ENCODE peak calls at places on chromosomes 2 and 18, in four cellular contexts. One of them, this sample, is unnamed.
A peak's percentile ranks its signal among the peaks of the same experiment; 100 is the strongest.

GRCh38 chr18:31891566-31891965 is 51.4 kb downstream of the TRAPPC8 start:
- DNase-seq in GM13976: no peak
- DNase-seq in HFF-Myc: no peak
- DNase-seq in endothelial cell of umbilical vein: no peak
- DNase-seq in this sample: no peak

GRCh38 chr2:28543316-28544068 is 47.6 kb downstream of the PLB1 start:
- DNase-seq in GM13976: no peak
- DNase-seq in HFF-Myc: no peak
- DNase-seq in endothelial cell of umbilical vein: no peak
- DNase-seq in this sample: no peak

GRCh38 chr18:56296381-56296780 is 342.0 kb downstream of the TXNL1 start:
- DNase-seq in GM13976: no peak
- DNase-seq in HFF-Myc: no peak
- DNase-seq in endothelial cell of umbilical vein: no peak
- DNase-seq in this sample: no peak

GRCh38 chr2:43223412-43224040 is 2.9 kb downstream of the ZFP36L2 start:
- DNase-seq in GM13976: no peak
- DNase-seq in HFF-Myc: no peak
- DNase-seq in endothelial cell of umbilical vein: peak; percentile 45
- DNase-seq in this sample: no peak

GRCh38 chr2:55109219-55109891 is 59.1 kb upstream of the RTN4 start:
- DNase-seq in GM13976: no peak
- DNase-seq in HFF-Myc: no peak
- DNase-seq in endothelial cell of umbilical vein: peak; percentile 89
- DNase-seq in this sample: no peak

GRCh38 chr2:67210430-67210829 is 186.7 kb upstream of the ETAA1 start:
- DNase-seq in GM13976: no peak
- DNase-seq in HFF-Myc: no peak
- DNase-seq in endothelial cell of umbilical vein: no peak
- DNase-seq in this sample: no peak

GRCh38 chr2:54388093-54388492 is 68.0 kb upstream of the SPTBN1 start:
- DNase-seq in GM13976: no peak
- DNase-seq in HFF-Myc: no peak
- DNase-seq in endothelial cell of umbilical vein: no peak
- DNase-seq in this sample: no peak

GRCh38 chr2:179932786-179933185 is 71.4 kb upstream of the ZNF385B start:
- DNase-seq in GM13976: no peak
- DNase-seq in HFF-Myc: no peak
- DNase-seq in endothelial cell of umbilical vein: no peak
- DNase-seq in this sample: no peak

GRCh38 chr2:133674433-133675331 is 106.4 kb upstream of the NCKAP5 start:
- DNase-seq in GM13976: no peak
- DNase-seq in HFF-Myc: peak; percentile 7
- DNase-seq in endothelial cell of umbilical vein: peak; percentile 73
- DNase-seq in this sample: no peak

GRCh38 chr2:74334931-74335333 is 8.3 kb downstream of the SLC4A5 start:
- DNase-seq in GM13976: peak; percentile 60
- DNase-seq in HFF-Myc: peak; percentile 48
- DNase-seq in endothelial cell of umbilical vein: peak; percentile 70
- DNase-seq in this sample: peak; percentile 68

GRCh38 chr2:189548686-189549439 is 31.7 kb downstream of the SLC40A1 start:
- DNase-seq in GM13976: no peak
- DNase-seq in HFF-Myc: no peak
- DNase-seq in endothelial cell of umbilical vein: no peak
- DNase-seq in this sample: no peak

GRCh38 chr18:48622911-48623431 is 84.1 kb downstream of the CTIF start:
- DNase-seq in GM13976: no peak
- DNase-seq in HFF-Myc: no peak
- DNase-seq in endothelial cell of umbilical vein: no peak
- DNase-seq in this sample: no peak

GRCh38 chr2:174901075-174901474 is 104.1 kb downstream of the CHN1 start:
- DNase-seq in GM13976: no peak
- DNase-seq in HFF-Myc: peak; percentile 24
- DNase-seq in endothelial cell of umbilical vein: no peak
- DNase-seq in this sample: no peak

GRCh38 chr2:173451137-173451536 is 96.5 kb downstream of the CDCA7 start:
- DNase-seq in GM13976: no peak
- DNase-seq in HFF-Myc: no peak
- DNase-seq in endothelial cell of umbilical vein: no peak
- DNase-seq in this sample: no peak

GRCh38 chr18:37564796-37565137 is 831 bp downstream of the CELF4 start:
- DNase-seq in GM13976: peak; percentile 43
- DNase-seq in HFF-Myc: peak; percentile 5
- DNase-seq in endothelial cell of umbilical vein: peak; percentile 19
- DNase-seq in this sample: peak; percentile 32

GRCh38 chr2:72827999-72828646 is 2.3 kb upstream of the EXOC6B start:
- DNase-seq in GM13976: no peak
- DNase-seq in HFF-Myc: no peak
- DNase-seq in endothelial cell of umbilical vein: peak; percentile 42
- DNase-seq in this sample: no peak

GRCh38 chr2:98757904-98758421 is 27.0 kb upstream of the MGAT4A start:
- DNase-seq in GM13976: peak; percentile 69
- DNase-seq in HFF-Myc: peak; percentile 83
- DNase-seq in endothelial cell of umbilical vein: peak; percentile 98
- DNase-seq in this sample: peak; percentile 67

GRCh38 chr2:24477229-24477628 is 13.8 kb upstream of the NCOA1 start:
- DNase-seq in GM13976: no peak
- DNase-seq in HFF-Myc: no peak
- DNase-seq in endothelial cell of umbilical vein: no peak
- DNase-seq in this sample: no peak

DNA sequence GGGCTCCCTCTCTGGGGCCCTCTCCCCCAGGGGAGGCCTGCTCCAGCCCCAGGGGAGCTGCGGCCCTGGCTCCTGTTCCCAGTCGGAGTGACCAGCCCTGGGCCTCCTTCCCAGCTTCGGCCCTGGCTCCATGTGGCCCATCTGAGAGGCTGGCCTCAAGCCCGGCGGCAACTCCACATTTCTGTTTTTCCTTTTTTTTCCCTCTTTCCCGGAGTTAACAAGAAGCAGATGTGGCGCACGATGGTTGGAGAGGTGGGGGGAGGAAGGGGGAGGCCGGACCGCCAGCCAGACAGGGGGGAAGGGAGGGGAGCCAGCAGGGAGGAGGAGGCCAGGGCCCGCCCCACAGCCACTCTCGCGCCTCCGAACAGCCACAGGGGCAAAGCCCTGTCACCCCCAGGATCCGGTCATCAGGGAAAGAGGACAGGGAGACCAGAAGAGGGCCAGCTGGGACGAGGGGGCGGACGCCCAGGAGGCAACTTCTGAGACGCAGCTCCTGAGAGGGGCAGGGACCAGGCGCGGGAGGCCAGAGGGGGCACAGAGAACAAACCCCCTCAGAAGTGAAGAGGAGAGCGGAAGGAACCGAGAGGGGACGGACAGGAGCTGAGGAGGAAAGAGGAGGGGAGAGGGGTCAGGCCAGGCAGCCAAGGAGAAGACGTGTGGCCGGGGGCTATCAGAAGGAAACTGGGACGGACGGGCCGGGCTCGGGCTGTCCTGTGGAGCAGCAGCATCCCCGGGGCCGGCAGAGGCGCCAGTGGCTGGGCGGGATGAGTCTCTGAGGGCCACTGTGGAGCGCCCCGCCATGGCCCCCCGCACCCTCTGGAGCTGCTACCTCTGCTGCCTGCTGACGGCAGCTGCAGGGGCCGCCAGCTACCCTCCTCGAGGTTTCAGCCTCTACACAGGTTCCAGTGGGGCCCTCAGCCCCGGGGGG is at the start of gene EMILIN1:
- DNase-seq in GM13976: no peak
- DNase-seq in HFF-Myc: peak; percentile 94
- DNase-seq in endothelial cell of umbilical vein: peak; percentile 51
- DNase-seq in this sample: no peak
- TF ChIP-seq CTCF in GM13976: no peak
- TF ChIP-seq CTCF in HFF-Myc: no peak
- TF ChIP-seq CTCF in endothelial cell of umbilical vein: no peak
- TF ChIP-seq CTCF in this sample: no peak

GRCh38 chr2:86518498-86518897 is 44.7 kb downstream of the CHMP3 start:
- DNase-seq in GM13976: no peak
- DNase-seq in HFF-Myc: peak; percentile 1
- DNase-seq in endothelial cell of umbilical vein: peak; percentile 31
- DNase-seq in this sample: no peak
- TF ChIP-seq CTCF in GM13976: no peak
- TF ChIP-seq CTCF in HFF-Myc: peak; percentile 46
- TF ChIP-seq CTCF in endothelial cell of umbilical vein: peak; percentile 50
- TF ChIP-seq CTCF in this sample: no peak

GRCh38 chr2:30936924-30937323 is 129.7 kb upstream of the CAPN13 start:
- DNase-seq in GM13976: no peak
- DNase-seq in HFF-Myc: no peak
- DNase-seq in endothelial cell of umbilical vein: no peak
- DNase-seq in this sample: no peak
- TF ChIP-seq CTCF in GM13976: no peak
- TF ChIP-seq CTCF in HFF-Myc: no peak
- TF ChIP-seq CTCF in endothelial cell of umbilical vein: no peak
- TF ChIP-seq CTCF in this sample: no peak

GRCh38 chr2:10331033-10331701 is 28.5 kb downstream of the HPCAL1 start:
- DNase-seq in GM13976: peak; percentile 77
- DNase-seq in HFF-Myc: no peak
- DNase-seq in endothelial cell of umbilical vein: peak; percentile 49
- DNase-seq in this sample: peak; percentile 63
- TF ChIP-seq CTCF in GM13976: no peak
- TF ChIP-seq CTCF in HFF-Myc: no peak
- TF ChIP-seq CTCF in endothelial cell of umbilical vein: peak; percentile 9
- TF ChIP-seq CTCF in this sample: no peak

DNA sequence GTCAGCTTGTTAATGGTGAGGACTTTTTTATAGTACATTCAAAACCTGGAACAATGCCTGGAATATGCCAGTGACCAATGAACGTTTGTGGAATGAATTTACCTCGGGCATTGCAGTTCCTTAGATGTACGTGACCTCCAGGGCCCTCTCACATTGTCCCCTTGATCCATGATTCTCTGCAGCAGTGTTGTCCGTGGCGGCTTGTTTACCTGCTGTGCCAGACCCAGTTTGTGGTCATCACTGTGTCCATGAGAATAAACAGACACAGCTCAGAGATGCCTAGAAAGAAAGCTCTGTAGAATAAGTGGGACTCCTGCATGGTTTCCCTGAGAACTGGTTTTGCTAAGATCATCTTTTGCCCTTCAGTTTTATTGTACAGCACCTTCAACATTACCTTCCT is 1132.2 kb downstream of the DPP10 start:
- DNase-seq in GM13976: no peak
- DNase-seq in HFF-Myc: no peak
- DNase-seq in endothelial cell of umbilical vein: no peak
- DNase-seq in this sample: no peak
- TF ChIP-seq CTCF in GM13976: no peak
- TF ChIP-seq CTCF in HFF-Myc: no peak
- TF ChIP-seq CTCF in endothelial cell of umbilical vein: no peak
- TF ChIP-seq CTCF in this sample: no peak